ENCODE peak calls at places on chromosomes 11 and 22, in seven cellular contexts. M is thyroid gland, E is BE2C, V is mammary epithelial cell, D is cardiac muscle cell, S is K562, U is body of pancreas. A is an unnamed sample.
A peak's percentile ranks its signal among the peaks of the same experiment; 100 is the strongest.

GRCh38 chr11:46737699-46738098 is 18.7 kb downstream of the F2 start:
- DNase-seq in M (no peak), E (no peak), V (no peak), D (no peak), S (no peak), U (no peak), A (no peak)

GRCh38 chr11:1772270-1773130 is 8.8 kb upstream of the CTSD start:
- DNase-seq in M (peak; percentile 65), E (peak; percentile 32), V (peak; percentile 85), D (peak; percentile 92), S (peak; percentile 92), U (peak; percentile 60), A (peak; percentile 69)

GRCh38 chr11:47377571-47378010 is 756 bp downstream of the SPI1 start:
- DNase-seq in M (no peak), E (no peak), V (no peak), D (no peak), S (peak; percentile 71), U (no peak), A (no peak)

GRCh38 chr11:120089036-120090001 is 48.6 kb downstream of the TRIM29 start:
- DNase-seq in M (no peak), E (no peak), V (no peak), D (no peak), S (no peak), U (peak; percentile 10), A (no peak)

GRCh38 chr22:19291580-19292261 is at the start of gene CLTCL1:
- DNase-seq in M (peak; percentile 85), E (peak; percentile 91), V (peak; percentile 71), D (peak; percentile 85), S (peak; percentile 94), U (peak; percentile 84), A (peak; percentile 80)

GRCh38 chr11:14967581-14968214 is 4.5 kb downstream of the CALCA start:
- DNase-seq in M (no peak), E (no peak), V (no peak), D (no peak), S (no peak), U (no peak), A (peak; percentile 41)

GRCh38 chr11:10350341-10350740 is 45.5 kb downstream of the ADM start:
- DNase-seq in M (no peak), E (no peak), V (peak; percentile 66), D (peak; percentile 70), S (no peak), U (no peak), A (no peak)

GRCh38 chr11:43278302-43278956 is 33.4 kb upstream of the API5 start:
- DNase-seq in M (no peak), E (peak; percentile 29), V (peak; percentile 16), D (peak; percentile 34), S (peak; percentile 46), U (no peak), A (peak; percentile 95)

GRCh38 chr11:132312161-132312560 is 941.7 kb downstream of the NTM start:
- DNase-seq in M (no peak), E (no peak), V (peak; percentile 86), D (peak; percentile 56), S (no peak), U (no peak), A (peak; percentile 6)

GRCh38 chr22:45843030-45843429 is 133.9 kb downstream of the WNT7B start:
- DNase-seq in M (no peak), E (no peak), V (no peak), D (no peak), S (no peak), U (no peak), A (no peak)

GRCh38 chr11:9528141-9528511 is 45.3 kb upstream of the WEE1 start:
- DNase-seq in M (no peak), E (no peak), V (no peak), D (no peak), S (no peak), U (no peak), A (no peak)

GRCh38 chr11:14934641-14935351 is 37.4 kb downstream of the CALCA start:
- DNase-seq in M (no peak), E (no peak), V (no peak), D (no peak), S (no peak), U (no peak), A (peak; percentile 75)

GRCh38 chr11:5620606-5621521 is 3.9 kb upstream of the TRIM34 start:
- DNase-seq in M (no peak), E (no peak), V (peak; percentile 84), D (peak; percentile 76), S (peak; percentile 44), U (peak; percentile 34), A (no peak)

GRCh38 chr11:37774441-37774840 is 1176.4 kb upstream of the RAG2 start:
- DNase-seq in M (no peak), E (no peak), V (no peak), D (no peak), S (no peak), U (no peak), A (no peak)
- H3K27me3 ChIP-seq in M (no peaks in the 10 kb centered on the region), E (no peaks in the 10 kb centered on the region), V (no peaks in the 10 kb centered on the region), D (no peaks in the 10 kb centered on the region), S (no peaks in the 10 kb centered on the region), U (no peaks in the 10 kb centered on the region), A (no peaks in the 10 kb centered on the region)

GRCh38 chr11:78916759-78917158 is 342.1 kb upstream of the NARS2 start:
- DNase-seq in M (no peak), E (no peak), V (no peak), D (no peak), S (no peak), U (no peak), A (no peak)
- H3K27me3 ChIP-seq in M (no peaks in the 10 kb centered on the region), E (no peaks in the 10 kb centered on the region), V (no peaks in the 10 kb centered on the region), D (no peaks in the 10 kb centered on the region), S (peaks cover 13% of the 10 kb centered on the region), U (no peaks in the 10 kb centered on the region), A (peaks cover 47% of the 10 kb centered on the region)

GRCh38 chr11:64720640-64721358 is 2.2 kb downstream of the NRXN2 start:
- DNase-seq in M (no peak), E (no peak), V (no peak), D (no peak), S (no peak), U (no peak), A (no peak)
- H3K27me3 ChIP-seq in M (no peaks in the 10 kb centered on the region), E (no peaks in the 10 kb centered on the region), V (no peaks in the 10 kb centered on the region), D (peaks cover 71% of the 10 kb centered on the region), S (peaks cover 46% of the 10 kb centered on the region), U (no peaks in the 10 kb centered on the region), A (peaks cover 67% of the 10 kb centered on the region)

GRCh38 chr22:22137891-22138290 is 106.7 kb upstream of the VPREB1 start:
- DNase-seq in M (no peak), E (no peak), V (no peak), D (no peak), S (no peak), U (no peak), A (no peak)
- H3K27me3 ChIP-seq in M (no peaks in the 10 kb centered on the region), E (peaks cover 62% of the 10 kb centered on the region), V (no peaks in the 10 kb centered on the region), D (peaks cover 70% of the 10 kb centered on the region), S (no peaks in the 10 kb centered on the region), U (no peaks in the 10 kb centered on the region), A (peaks cover 92% of the 10 kb centered on the region)